ENCODE peak calls at places on chromosomes 12 and 14, in five cellular contexts. One of them, this sample, is unnamed.

GRCh38 chr14:50823051-50823762 is 7.8 kb downstream of the NIN start:
- DNase-seq in right cardiac atrium: peak
- DNase-seq in body of pancreas: no peak
- DNase-seq in sciatic nerve: no peak
- DNase-seq in Calu3: no peak
- DNase-seq in this sample: no peak

GRCh38 chr12:108234155-108234554 is 105.0 kb downstream of the CMKLR1 start:
- DNase-seq in body of pancreas: peak
- DNase-seq in Calu3: no peak
- DNase-seq in right cardiac atrium: no peak
- DNase-seq in sciatic nerve: peak
- DNase-seq in this sample: no peak

GRCh38 chr14:33840797-33841196 is 110.1 kb downstream of the EGLN3 start:
- DNase-seq in Calu3: no peak
- DNase-seq in body of pancreas: no peak
- DNase-seq in right cardiac atrium: no peak
- DNase-seq in sciatic nerve: no peak
- DNase-seq in this sample: no peak

GRCh38 chr12:104459556-104459909 is 2.8 kb downstream of the CHST11 start:
- DNase-seq in right cardiac atrium: no peak
- DNase-seq in body of pancreas: no peak
- DNase-seq in Calu3: no peak
- DNase-seq in sciatic nerve: no peak
- DNase-seq in this sample: no peak

GRCh38 chr12:91225316-91225715 is 42.7 kb upstream of the DCN start:
- DNase-seq in body of pancreas: no peak
- DNase-seq in right cardiac atrium: no peak
- DNase-seq in Calu3: no peak
- DNase-seq in sciatic nerve: no peak
- DNase-seq in this sample: no peak

GRCh38 chr14:104253901-104254353 is 115.5 kb downstream of the KIF26A start:
- DNase-seq in body of pancreas: no peak
- DNase-seq in sciatic nerve: no peak
- DNase-seq in Calu3: no peak
- DNase-seq in right cardiac atrium: no peak
- DNase-seq in this sample: no peak

GRCh38 chr14:60744566-60744965 is 10.0 kb downstream of the MNAT1 start:
- DNase-seq in right cardiac atrium: no peak
- DNase-seq in Calu3: no peak
- DNase-seq in sciatic nerve: no peak
- DNase-seq in body of pancreas: no peak
- DNase-seq in this sample: no peak

GRCh38 chr14:75079521-75079920 is 10.1 kb downstream of the ZC2HC1C start:
- DNase-seq in sciatic nerve: no peak
- DNase-seq in body of pancreas: no peak
- DNase-seq in right cardiac atrium: no peak
- DNase-seq in Calu3: no peak
- DNase-seq in this sample: no peak

GRCh38 chr12:57852620-57853509 is 6.3 kb upstream of the CTDSP2 start:
- DNase-seq in Calu3: no peak
- DNase-seq in body of pancreas: no peak
- DNase-seq in sciatic nerve: peak
- DNase-seq in right cardiac atrium: peak
- DNase-seq in this sample: no peak

GRCh38 chr12:52812073-52812400 is 1.9 kb downstream of the KRT4 start:
- DNase-seq in right cardiac atrium: no peak
- DNase-seq in body of pancreas: no peak
- DNase-seq in Calu3: no peak
- DNase-seq in sciatic nerve: no peak
- DNase-seq in this sample: no peak

GRCh38 chr14:52044791-52045522 is 23.9 kb downstream of the NID2 start:
- DNase-seq in body of pancreas: peak
- DNase-seq in Calu3: no peak
- DNase-seq in right cardiac atrium: no peak
- DNase-seq in sciatic nerve: no peak
- DNase-seq in this sample: no peak

GRCh38 chr12:49897276-49897675 is 6.4 kb downstream of the FAIM2 start:
- DNase-seq in right cardiac atrium: no peak
- DNase-seq in Calu3: no peak
- DNase-seq in sciatic nerve: no peak
- DNase-seq in body of pancreas: no peak
- DNase-seq in this sample: no peak

GRCh38 chr14:61262082-61262481 is 19.1 kb downstream of the TMEM30B start:
- DNase-seq in body of pancreas: no peak
- DNase-seq in right cardiac atrium: no peak
- DNase-seq in sciatic nerve: no peak
- DNase-seq in Calu3: no peak
- DNase-seq in this sample: no peak

GRCh38 chr14:60506985-60507829 is 1.7 kb upstream of the SIX6 start:
- DNase-seq in sciatic nerve: no peak
- DNase-seq in Calu3: no peak
- DNase-seq in right cardiac atrium: no peak
- DNase-seq in body of pancreas: no peak
- DNase-seq in this sample: no peak

GRCh38 chr12:40068416-40068815 is 37.5 kb downstream of the SLC2A13 start:
- DNase-seq in Calu3: no peak
- DNase-seq in sciatic nerve: no peak
- DNase-seq in right cardiac atrium: no peak
- DNase-seq in body of pancreas: no peak
- DNase-seq in this sample: no peak

GRCh38 chr12:109517619-109518018 is 40.2 kb downstream of the UBE3B start:
- DNase-seq in right cardiac atrium: no peak
- DNase-seq in Calu3: no peak
- DNase-seq in body of pancreas: peak
- DNase-seq in sciatic nerve: no peak
- DNase-seq in this sample: no peak

GRCh38 chr14:67526676-67527459 is 6.2 kb upstream of the PLEKHH1 start:
- DNase-seq in body of pancreas: peak
- DNase-seq in Calu3: peak
- DNase-seq in right cardiac atrium: peak
- DNase-seq in sciatic nerve: no peak
- DNase-seq in this sample: peak

GRCh38 chr14:64779472-64779871 is 75.2 kb downstream of the PLEKHG3 start:
- DNase-seq in right cardiac atrium: no peak
- DNase-seq in sciatic nerve: no peak
- DNase-seq in Calu3: no peak
- DNase-seq in body of pancreas: peak
- DNase-seq in this sample: no peak

GRCh38 chr12:389138-390096 is at the start of gene KDM5A:
- DNase-seq in sciatic nerve: peak
- DNase-seq in right cardiac atrium: peak
- DNase-seq in body of pancreas: peak
- DNase-seq in Calu3: peak
- DNase-seq in this sample: peak

GRCh38 chr12:119178544-119179334 is at the start of gene HSPB8:
- DNase-seq in right cardiac atrium: peak
- DNase-seq in Calu3: peak
- DNase-seq in sciatic nerve: peak
- DNase-seq in body of pancreas: peak
- DNase-seq in this sample: peak